ENCODE peak calls at places on chromosome 21, in nine cellular contexts. M, F, E, X, P, R, Y, L and Q are unnamed samples.

GRCh38 chr21:42644223-42645208 is 8.9 kb upstream of the PDE9A start:
- DNase-seq in F (peak; percentile 15), M (no peak), R (no peak), X (no peak), E (no peak), P (no peak), L (no peak), Y (no peak), Q (no peak)

GRCh38 chr21:39149882-39150281 is 33.4 kb downstream of the PSMG1 start:
- DNase-seq in L (no peak), P (no peak), F (no peak), M (no peak), R (no peak), E (no peak), X (no peak), Y (no peak), Q (no peak)

GRCh38 chr21:31656199-31657095 is 3.0 kb upstream of the SOD1 start:
- DNase-seq in M (no peak), L (no peak), E (no peak), Y (no peak), P (no peak), F (peak; percentile 63), X (peak; percentile 55), R (no peak), Q (no peak)

GRCh38 chr21:37219766-37220432 is 47.2 kb downstream of the VPS26C start:
- DNase-seq in R (no peak), E (no peak), L (no peak), M (no peak), Y (no peak), F (peak; percentile 31), P (no peak), X (no peak), Q (no peak)

GRCh38 chr21:38505654-38506523 is 7.6 kb upstream of the ERG start:
- DNase-seq in R (peak; percentile 81), M (peak; percentile 78), X (peak; percentile 85), Y (peak; percentile 78), L (peak; percentile 42), P (peak; percentile 69), F (peak; percentile 70), E (peak; percentile 82), Q (peak; percentile 93)

GRCh38 chr21:39537571-39537970 is 75.2 kb upstream of the B3GALT5 start:
- DNase-seq in R (no peak), Y (no peak), E (peak; percentile 86), M (no peak), F (no peak), L (no peak), P (no peak), X (no peak), Q (no peak)

GRCh38 chr21:18951291-18952038 is 547.9 kb upstream of the TMPRSS15 start:
- DNase-seq in X (peak; percentile 78), M (peak; percentile 85), P (peak; percentile 69), F (no peak), L (no peak), Y (peak; percentile 60), R (peak; percentile 84), E (peak; percentile 93), Q (no peak)

GRCh38 chr21:42232176-42232825 is 13.4 kb downstream of the ABCG1 start:
- DNase-seq in R (no peak), X (no peak), F (no peak), M (no peak), P (no peak), Y (no peak), L (no peak), E (no peak), Q (no peak)

GRCh38 chr21:36208326-36209013 is 51.8 kb downstream of the DOP1B start:
- DNase-seq in P (no peak), Y (no peak), E (no peak), F (no peak), L (no peak), R (no peak), M (no peak), X (no peak), Q (no peak)

DNA sequence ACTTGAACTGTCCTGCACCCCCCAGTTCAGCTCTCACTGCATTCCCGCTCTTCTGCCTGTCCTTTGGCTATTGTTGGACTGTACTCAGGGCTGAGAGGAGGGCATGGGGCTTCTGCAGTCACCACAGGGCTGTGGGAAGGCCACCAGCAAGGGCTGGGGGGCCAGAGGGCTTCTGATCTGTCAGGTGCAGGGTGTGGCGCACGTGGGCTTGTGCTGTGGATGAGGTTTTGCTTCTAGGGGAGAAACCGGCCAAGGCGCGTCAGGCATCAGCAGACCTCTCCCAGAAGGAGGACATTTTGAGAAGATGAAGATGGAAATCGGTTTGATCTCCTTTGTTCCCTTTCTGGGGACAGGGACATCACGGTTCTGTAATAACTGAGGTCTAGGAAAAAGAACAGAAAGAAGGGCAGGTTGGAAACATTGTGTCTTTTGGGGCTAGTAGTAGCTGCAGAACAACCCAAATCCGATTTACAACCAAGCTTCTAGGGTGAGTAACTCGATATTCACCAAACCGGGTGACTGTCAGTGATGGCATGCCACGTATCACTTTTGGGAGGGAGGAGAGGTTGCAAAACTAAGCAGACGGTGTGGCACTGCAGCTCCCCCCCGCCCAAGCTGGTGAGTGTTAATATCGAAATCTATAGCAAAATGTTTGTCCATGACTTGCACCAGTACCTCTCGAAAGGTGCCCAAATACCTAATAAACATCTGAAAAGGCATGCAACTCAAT is 40.9 kb downstream of the AGPAT3 start:
- DNase-seq in P (no peak), F (no peak), X (no peak), Y (no peak), R (no peak), L (no peak), M (no peak), E (no peak), Q (no peak)
- H3K79me2 ChIP-seq in P (peaks cover 89% of the 10 kb centered on the region), F (peaks cover 13% of the 10 kb centered on the region), X (peaks cover 22% of the 10 kb centered on the region), Y (peaks cover 61% of the 10 kb centered on the region), R (no peaks in the 10 kb centered on the region), L (peaks cover 2% of the 10 kb centered on the region), M (no peaks in the 10 kb centered on the region), E (no peaks in the 10 kb centered on the region), Q (peaks cover 15% of the 10 kb centered on the region)

GRCh38 chr21:28943631-28944030 is 49.0 kb downstream of the LTN1 start:
- DNase-seq in L (no peak), P (no peak), Y (no peak), F (peak; percentile 9), R (no peak), E (no peak), M (no peak), X (no peak), Q (peak; percentile 63)

GRCh38 chr21:28949318-28949717 is 43.4 kb downstream of the LTN1 start:
- DNase-seq in F (no peak), X (no peak), R (no peak), L (no peak), P (no peak), E (no peak), Y (no peak), M (no peak), Q (no peak)

GRCh38 chr21:28938726-28939125 is 54.0 kb downstream of the LTN1 start:
- DNase-seq in Y (no peak), M (no peak), E (no peak), F (no peak), L (no peak), R (no peak), X (no peak), P (no peak), Q (no peak)

GRCh38 chr21:28944296-28944695 is 48.4 kb downstream of the LTN1 start:
- DNase-seq in E (no peak), R (no peak), X (no peak), P (no peak), F (peak; percentile 27), Y (no peak), L (no peak), M (peak; percentile 16), Q (peak; percentile 73)
- H3K4me1 ChIP-seq in E (no peaks in the 10 kb centered on the region), R (no peaks in the 10 kb centered on the region), X (no peaks in the 10 kb centered on the region), P (no peaks in the 10 kb centered on the region), F (no peaks in the 10 kb centered on the region), Y (no peaks in the 10 kb centered on the region), L (no peaks in the 10 kb centered on the region), M (no peaks in the 10 kb centered on the region), Q (peaks cover 37% of the 10 kb centered on the region)

GRCh38 chr21:45979141-45979631 is 2.4 kb upstream of the COL6A1 start:
- DNase-seq in X (peak; percentile 79), L (no peak), F (no peak), R (no peak), P (no peak), Y (no peak), M (peak; percentile 29), E (no peak), Q (no peak)

GRCh38 chr21:45980271-45980670 is 1.3 kb upstream of the COL6A1 start:
- DNase-seq in R (no peak), Y (no peak), L (no peak), E (no peak), M (no peak), P (no peak), F (no peak), X (no peak), Q (no peak)

GRCh38 chr21:45981154-45981606 is 390 bp upstream of the COL6A1 start:
- DNase-seq in P (peak; percentile 41), X (peak; percentile 66), F (peak; percentile 88), Y (peak; percentile 91), M (peak; percentile 97), L (peak; percentile 52), R (peak; percentile 91), E (peak; percentile 85), Q (peak; percentile 83)

GRCh38 chr21:45980697-45981096 is 873 bp upstream of the COL6A1 start:
- DNase-seq in E (no peak), P (no peak), L (no peak), R (no peak), M (no peak), F (no peak), X (no peak), Y (no peak), Q (no peak)

DNA sequence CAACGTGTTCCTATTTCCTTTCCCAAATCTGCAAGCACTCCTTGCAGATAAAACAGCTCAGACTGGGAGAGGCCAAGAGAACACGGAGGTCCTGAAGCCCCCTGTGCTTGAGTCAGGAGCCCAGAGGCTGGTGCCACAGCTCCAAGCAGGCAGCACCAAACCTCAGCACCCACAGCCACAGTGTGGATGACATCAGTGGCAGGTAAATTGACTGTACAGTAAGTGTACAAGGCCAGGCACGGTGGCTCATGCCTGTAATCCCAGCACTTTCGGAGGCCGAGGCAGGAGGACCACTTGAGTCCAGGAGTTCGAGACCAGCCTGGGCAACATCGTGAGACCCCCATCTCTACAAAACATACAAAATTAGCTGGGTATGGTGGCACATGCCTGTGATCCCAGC is 1.9 kb upstream of the COL6A1 start:
- DNase-seq in L (no peak), X (peak; percentile 11), P (no peak), R (no peak), E (no peak), F (no peak), Y (no peak), M (no peak), Q (no peak)
- H3K4me2 ChIP-seq in L (no peak overlapping the region), X (peak overlapping the region; percentile 43), P (no peak overlapping the region), R (no peak overlapping the region), E (no peak overlapping the region), F (no peak overlapping the region), Y (no peak overlapping the region), M (no peak overlapping the region), Q (no peak overlapping the region)

DNA sequence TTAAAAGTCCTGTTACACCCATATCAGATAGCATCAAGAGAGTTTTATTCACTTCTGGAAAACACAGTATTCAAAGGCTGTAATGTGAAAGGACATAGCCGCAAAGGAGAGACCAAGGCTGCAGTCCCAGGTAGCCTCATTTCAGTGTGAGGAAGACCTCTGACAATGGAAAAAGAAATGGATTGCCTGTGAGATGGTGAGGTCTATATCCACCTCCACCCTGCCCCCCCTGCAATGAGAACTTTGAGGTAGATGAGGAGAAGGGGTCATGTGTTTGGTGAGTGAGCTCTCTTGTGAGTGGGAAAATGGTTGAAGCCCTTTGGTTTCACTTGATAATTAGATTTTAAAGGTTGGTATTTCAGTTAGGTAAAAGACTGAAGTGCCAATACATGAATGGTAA is 3.5 kb downstream of the MRPS6 start:
- DNase-seq in P (no peak), X (no peak), M (no peak), E (no peak), R (no peak), F (no peak), L (no peak), Y (no peak), Q (no peak)
- H3K79me2 ChIP-seq in P (peaks cover 46% of the 10 kb centered on the region), X (peaks cover 76% of the 10 kb centered on the region), M (peaks cover 48% of the 10 kb centered on the region), E (peaks cover 78% of the 10 kb centered on the region), R (peaks cover 80% of the 10 kb centered on the region), F (peaks cover 46% of the 10 kb centered on the region), L (peaks cover 73% of the 10 kb centered on the region), Y (peaks cover 78% of the 10 kb centered on the region), Q (peaks cover 16% of the 10 kb centered on the region)